ENCODE peak calls at places on chromosomes 16 and 17, in four cellular contexts. B, C, F and U are unnamed samples.

GRCh38 chr17:66198242-66198641 is 6.3 kb upstream of the CEP112 start:
- DNase-seq in C (no peak), F (no peak), B (no peak), U (no peak)

GRCh38 chr17:4833941-4834501 is 881 bp downstream of the MINK1 start:
- DNase-seq in B (no peak), C (no peak), F (peak), U (peak)

GRCh38 chr16:48413291-48413690 is 28.1 kb upstream of the SIAH1 start:
- DNase-seq in F (no peak), C (no peak), B (no peak), U (no peak)

GRCh38 chr17:52157603-52158449 is 688 bp downstream of the CA10 start:
- DNase-seq in B (no peak), C (no peak), F (no peak), U (no peak)

GRCh38 chr16:65769776-65770438 is 596.6 kb upstream of the CDH5 start:
- DNase-seq in B (no peak), C (no peak), F (no peak), U (peak)

GRCh38 chr16:50621452-50621792 is 59.7 kb downstream of the SNX20 start:
- DNase-seq in F (no peak), B (no peak), C (no peak), U (no peak)

GRCh38 chr17:40540448-40540847 is 24.8 kb downstream of the CCR7 start:
- DNase-seq in B (no peak), C (no peak), F (no peak), U (no peak)

GRCh38 chr16:85383836-85384825 is 229.0 kb upstream of the GSE1 start:
- DNase-seq in C (no peak), F (no peak), B (no peak), U (no peak)

GRCh38 chr17:36545465-36546417 is 1.0 kb downstream of the GGNBP2 start:
- DNase-seq in C (peak), F (peak), B (peak), U (peak)

GRCh38 chr16:22652463-22652845 is 141.8 kb downstream of the NPIPB5 start:
- DNase-seq in B (no peak), C (no peak), F (no peak), U (no peak)

GRCh38 chr17:37481001-37481665 is 8.6 kb upstream of the DUSP14 start:
- DNase-seq in F (no peak), C (no peak), B (no peak), U (no peak)

GRCh38 chr17:34398990-34399389 is 36.0 kb upstream of the CCL1 start:
- DNase-seq in C (no peak), F (no peak), B (no peak), U (no peak)

GRCh38 chr17:57861737-57862409 is 12.0 kb upstream of the MRPS23 start:
- DNase-seq in C (no peak), B (no peak), F (peak), U (no peak)

GRCh38 chr17:13462161-13462560 is 139.6 kb downstream of the HS3ST3A1 start:
- DNase-seq in B (no peak), F (peak), C (no peak), U (no peak)

GRCh38 chr17:61294777-61295176 is 104.9 kb upstream of the TBX2 start:
- DNase-seq in C (peak), F (no peak), B (no peak), U (no peak)

GRCh38 chr16:11797957-11798299 is 870 bp upstream of the ZC3H7A start:
- DNase-seq in F (no peak), B (no peak), C (no peak), U (peak)

GRCh38 chr16:78035012-78035411 is 12.7 kb downstream of the CLEC3A start:
- DNase-seq in C (no peak), F (no peak), B (no peak), U (no peak)

GRCh38 chr16:78040396-78040795 is 18.0 kb downstream of the CLEC3A start:
- DNase-seq in F (no peak), B (no peak), C (no peak), U (no peak)

DNA sequence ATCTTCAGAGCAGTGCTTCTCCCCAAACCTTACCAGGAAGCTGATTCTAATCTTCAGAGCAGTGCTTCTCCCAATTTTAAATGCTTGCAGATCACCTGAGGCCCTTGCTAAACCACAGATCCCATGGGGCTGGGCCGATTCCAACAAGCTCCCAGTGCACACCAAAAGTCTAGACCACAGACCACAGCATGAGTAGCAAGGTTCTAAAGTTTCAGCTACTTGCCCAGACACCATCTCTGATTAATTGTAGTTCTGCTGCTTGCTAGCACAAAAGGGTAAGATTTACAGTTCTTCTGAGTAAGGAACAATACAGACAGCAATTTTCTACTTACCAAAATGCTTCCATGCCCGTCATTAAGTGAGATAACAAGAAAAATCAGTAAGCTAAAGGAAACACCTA is 12.2 kb downstream of the CLEC3A start:
- DNase-seq in B (no peak), F (no peak), C (no peak), U (no peak)
- TF ChIP-seq FOSL1 in B (no peak), F (no peak), C (no peak), U (no peak)

DNA sequence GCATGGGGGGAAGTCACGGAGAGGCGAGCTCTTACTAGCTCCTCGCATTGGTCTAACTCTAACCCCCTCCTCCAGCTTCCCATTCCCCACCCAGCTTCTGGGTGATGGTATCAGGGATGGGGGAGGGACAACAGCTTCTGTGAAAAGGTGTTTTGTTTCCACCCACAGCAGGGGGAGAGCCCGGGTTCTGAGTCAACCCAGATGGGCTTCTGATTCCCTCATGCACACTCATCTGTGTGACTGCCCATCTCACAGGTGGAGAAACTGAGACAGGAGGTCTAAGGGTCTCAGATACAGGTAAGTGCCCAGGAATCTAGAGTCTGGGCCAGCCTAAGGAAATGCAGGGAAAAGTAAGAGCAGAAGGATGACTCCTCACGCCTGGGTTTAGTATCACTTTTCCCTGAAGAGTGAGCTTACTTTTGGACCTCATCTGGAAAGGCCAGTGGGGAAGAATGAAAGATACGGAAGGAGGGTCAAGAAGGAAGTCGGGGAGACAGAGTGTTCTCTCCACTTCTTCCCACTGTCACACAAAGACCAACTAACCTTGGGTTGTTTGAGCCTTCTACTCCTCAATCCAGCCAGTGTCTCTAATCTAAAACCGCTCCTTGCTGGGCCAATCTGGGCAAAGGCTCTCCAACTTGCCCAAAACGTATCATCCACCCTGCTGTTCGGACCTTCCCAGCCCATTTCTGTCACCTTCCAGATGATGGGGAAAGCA is 3.1 kb upstream of the TLCD2 start:
- DNase-seq in B (no peak), C (no peak), F (no peak), U (peak)
- TF ChIP-seq SIN3A in B (no peak), C (no peak), F (no peak), U (no peak)

DNA sequence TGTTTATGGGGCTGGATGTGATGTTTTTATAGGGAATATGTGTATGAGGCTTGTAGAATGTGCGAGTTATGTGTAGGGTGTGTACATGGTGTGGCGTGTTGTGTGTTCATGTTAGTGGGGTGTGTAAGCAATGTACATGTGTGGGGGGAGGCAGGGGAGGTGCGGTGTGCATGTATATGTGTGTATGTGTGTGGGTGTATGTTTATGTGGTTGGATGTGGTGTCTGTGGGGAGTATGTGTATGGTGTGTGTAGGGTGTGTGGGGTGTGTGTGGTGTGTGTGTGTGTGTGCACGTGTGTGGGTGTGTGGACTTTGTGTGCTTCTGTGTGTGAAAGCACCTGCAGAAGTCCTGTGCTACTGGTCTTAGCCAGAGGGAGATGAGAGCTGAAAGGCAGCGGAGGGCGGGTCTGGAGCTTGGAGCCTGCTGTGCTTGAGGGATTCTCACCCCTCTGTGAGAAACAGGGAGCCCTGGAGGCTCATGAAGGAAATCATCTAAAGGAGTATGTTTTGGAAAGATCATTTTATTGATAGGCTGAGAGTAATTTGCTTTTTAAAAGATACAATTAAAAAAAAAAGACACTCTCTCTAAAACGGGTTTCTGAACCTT is 222.7 kb downstream of the HS3ST4 start:
- DNase-seq in F (no peak), C (no peak), B (no peak), U (no peak)
- TF ChIP-seq FOSL1 in F (no peak), C (no peak), B (no peak), U (no peak)

GRCh38 chr16:19875900-19876299 is 8.7 kb downstream of the GPRC5B start:
- DNase-seq in C (no peak), B (no peak), F (no peak), U (no peak)
- TF ChIP-seq SIN3A in C (no peak), B (no peak), F (no peak), U (no peak)

DNA sequence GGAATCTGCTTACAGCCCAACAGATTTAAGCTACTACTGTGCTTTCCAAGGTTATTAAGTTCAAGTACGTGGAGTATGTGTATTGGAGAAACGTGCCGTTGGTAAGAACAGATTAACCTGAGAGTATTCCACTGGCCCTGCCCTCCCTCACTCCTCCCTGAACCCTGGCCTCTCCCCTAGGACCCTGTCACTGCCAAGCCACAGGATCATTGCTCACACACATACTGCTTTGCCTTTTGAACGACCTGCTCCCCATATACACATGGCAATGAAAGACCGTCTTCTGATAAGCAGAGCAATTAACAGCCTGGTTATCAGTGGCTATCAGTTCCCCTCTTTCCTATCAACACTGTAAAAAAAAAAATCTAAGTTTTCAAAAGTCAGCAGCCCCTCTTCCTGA is 458.9 kb upstream of the DYNLRB2 start:
- DNase-seq in C (no peak), F (no peak), B (no peak), U (no peak)
- TF ChIP-seq FOSL1 in C (no peak), F (no peak), B (no peak), U (peak)

GRCh38 chr17:77374170-77374936 is 233.6 kb downstream of the SEC14L1 start:
- DNase-seq in F (peak), C (no peak), B (peak), U (peak)
- TF ChIP-seq SIN3A in F (peak), C (no peak), B (peak), U (no peak)

GRCh38 chr17:50425682-50426471 is at the start of gene ACSF2:
- DNase-seq in C (no peak), B (peak), F (peak), U (peak)
- TF ChIP-seq FOSL1 in C (no peak), B (no peak), F (no peak), U (peak)

GRCh38 chr17:290626-291025 is 62.0 kb downstream of the RPH3AL start:
- DNase-seq in C (no peak), F (no peak), B (no peak), U (no peak)

GRCh38 chr17:289409-289808 is 63.2 kb downstream of the RPH3AL start:
- DNase-seq in B (no peak), F (no peak), C (no peak), U (no peak)

GRCh38 chr17:290121-290521 is 62.5 kb downstream of the RPH3AL start:
- DNase-seq in B (no peak), F (no peak), C (no peak), U (no peak)

GRCh38 chr17:292016-292415 is 60.6 kb downstream of the RPH3AL start:
- DNase-seq in F (no peak), B (no peak), C (no peak), U (no peak)

DNA sequence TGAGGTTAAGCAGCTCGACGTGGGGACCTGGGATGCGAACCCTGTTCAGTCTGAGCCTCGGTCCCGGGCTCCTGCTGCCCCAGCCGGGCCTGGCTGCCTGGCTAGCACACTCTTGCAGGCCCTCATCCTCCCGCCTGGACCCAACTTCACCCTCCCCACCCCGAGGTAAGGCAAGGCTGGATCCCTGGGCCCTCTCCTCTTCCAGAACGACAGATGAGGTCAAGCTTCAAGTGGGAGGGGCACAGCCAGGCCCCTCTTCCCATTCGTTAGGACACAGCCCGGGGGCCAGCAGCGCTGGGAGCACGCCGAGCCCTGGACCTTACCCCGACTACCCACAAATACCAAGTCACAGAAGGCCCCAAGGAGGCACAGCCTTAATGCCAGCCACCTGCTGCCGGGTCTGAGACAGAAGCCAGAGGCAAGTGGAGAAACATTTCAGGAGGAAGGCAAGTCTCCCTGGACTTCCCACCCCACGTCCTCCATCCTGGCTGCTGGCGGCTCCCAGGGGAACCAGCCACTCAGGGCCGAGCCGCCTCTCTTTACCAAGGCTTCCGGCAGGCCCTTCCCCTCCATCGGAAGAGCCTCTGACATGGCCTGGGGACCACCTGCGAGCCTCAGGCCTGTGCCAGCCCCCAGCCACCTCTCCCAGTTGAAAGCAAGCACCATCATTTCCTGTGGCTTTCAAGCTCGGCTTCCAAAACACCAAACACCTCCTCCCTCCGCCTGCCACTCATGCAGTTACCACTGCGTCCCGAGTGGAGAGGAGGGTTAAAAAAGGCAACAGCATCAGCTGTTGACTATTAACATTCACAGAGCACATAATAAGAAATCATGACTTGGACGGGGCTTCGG is 59.9 kb downstream of the RPH3AL start:
- DNase-seq in F (no peak), B (no peak), C (no peak), U (no peak)
- TF ChIP-seq SIN3A in F (no peak), B (no peak), C (no peak), U (no peak)

GRCh38 chr17:8392274-8392673 is 5.4 kb downstream of the RNF222 start:
- DNase-seq in C (no peak), F (no peak), B (no peak), U (no peak)

GRCh38 chr17:8387914-8388651 is 5.1 kb upstream of the RPL26 start:
- DNase-seq in C (no peak), B (no peak), F (no peak), U (no peak)

GRCh38 chr17:8392674-8393469 is 4.8 kb downstream of the RNF222 start:
- DNase-seq in F (no peak), B (no peak), C (no peak), U (no peak)

GRCh38 chr17:8393470-8394231 is 4.0 kb downstream of the RNF222 start:
- DNase-seq in B (no peak), F (no peak), C (no peak), U (no peak)

GRCh38 chr17:8391711-8392110 is 5.9 kb downstream of the RNF222 start:
- DNase-seq in C (no peak), F (no peak), B (no peak), U (no peak)
- TF ChIP-seq FOSL1 in C (no peak), F (no peak), B (no peak), U (no peak)

DNA sequence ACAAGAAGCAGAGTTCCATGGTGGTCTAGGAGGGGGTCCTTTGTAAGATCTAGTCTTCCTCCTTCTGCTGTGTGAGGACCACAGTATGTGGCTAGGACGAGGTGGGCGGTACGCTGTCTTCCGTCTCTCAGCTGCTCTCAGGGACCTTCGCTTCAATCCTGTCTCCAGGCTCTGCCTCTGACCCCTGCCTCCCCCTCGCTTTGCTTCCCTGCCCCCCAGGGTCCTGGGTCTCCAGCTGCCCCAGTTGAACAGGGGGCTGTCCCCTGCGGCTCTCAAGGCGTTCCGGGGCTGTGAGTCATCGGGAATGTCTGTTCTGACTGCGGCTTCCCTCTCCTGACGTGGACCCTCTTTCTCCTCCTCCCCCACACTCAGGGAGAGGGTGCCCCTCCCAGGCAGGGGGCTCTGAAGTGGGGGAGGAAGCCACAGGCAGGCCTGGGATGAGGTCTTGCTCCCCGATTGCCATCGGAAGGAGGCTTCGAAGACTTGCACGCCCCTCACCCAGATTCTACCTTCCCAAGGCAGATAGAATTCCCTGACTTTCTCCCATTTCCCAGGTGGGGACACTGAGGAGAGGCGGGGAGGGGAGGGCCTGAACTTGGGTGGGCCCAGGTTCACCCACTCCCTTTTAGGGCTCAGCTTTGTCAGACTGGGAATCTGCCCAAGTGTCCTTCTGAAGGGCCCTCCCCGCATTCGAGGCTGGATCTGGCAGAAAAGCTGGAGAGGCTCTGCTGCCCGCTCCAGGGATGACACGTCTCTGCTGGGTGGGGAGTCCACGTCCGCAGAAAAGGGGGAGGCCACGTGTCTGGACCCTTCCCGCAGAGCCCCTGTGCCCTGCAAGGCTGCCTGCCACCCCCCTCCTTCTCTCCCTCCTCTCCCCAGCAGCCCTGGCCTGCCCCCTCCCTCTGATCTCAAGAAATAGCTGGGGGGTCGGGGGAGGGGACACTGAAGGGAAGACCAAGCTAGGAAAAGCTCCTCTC is 9.1 kb upstream of the COL1A1 start:
- DNase-seq in C (no peak), F (peak), B (peak), U (peak)
- TF ChIP-seq SIN3A in C (no peak), F (no peak), B (no peak), U (no peak)